ENCODE peak calls at places on chromosomes 3 and 15, in four cellular contexts. G is BJ, M is HL-60, E is kidney epithelial cell. W is an unnamed sample.

GRCh38 chr3:68880632-68881031 is 51.7 kb downstream of the TAFA4 start:
- DNase-seq in E (no peak), M (no peak), G (no peak), W (no peak)

GRCh38 chr3:32593903-32594525 is 23.4 kb upstream of the DYNC1LI1 start:
- DNase-seq in E (no peak), G (no peak), M (no peak), W (no peak)

GRCh38 chr15:91021516-91022074 is 799 bp downstream of the VPS33B start:
- DNase-seq in M (no peak), G (no peak), E (no peak), W (no peak)

GRCh38 chr3:129626744-129627349 is 20.4 kb upstream of the PLXND1 start:
- DNase-seq in E (no peak), G (no peak), M (peak; percentile 91), W (peak; percentile 49)

GRCh38 chr3:43036621-43037331 is 57.7 kb downstream of the GASK1A start:
- DNase-seq in E (no peak), G (no peak), M (no peak), W (no peak)

GRCh38 chr3:182388506-182388905 is 404.8 kb upstream of the ATP11B start:
- DNase-seq in G (no peak), E (no peak), M (no peak), W (no peak)

GRCh38 chr3:124032351-124032880 is 40.5 kb upstream of the ROPN1 start:
- DNase-seq in G (no peak), E (no peak), M (no peak), W (no peak)

GRCh38 chr3:126612464-126613205 is 42.3 kb downstream of the TXNRD3 start:
- DNase-seq in M (no peak), E (no peak), G (no peak), W (no peak)

GRCh38 chr3:27607370-27607769 is 114.8 kb downstream of the EOMES start:
- DNase-seq in G (no peak), M (no peak), E (no peak), W (no peak)

GRCh38 chr3:65667963-65668362 is 370.8 kb downstream of the MAGI1 start:
- DNase-seq in M (no peak), E (no peak), G (no peak), W (no peak)

GRCh38 chr3:189099031-189099471 is 72.7 kb upstream of the TPRG1 start:
- DNase-seq in G (no peak), M (no peak), E (no peak), W (no peak)

GRCh38 chr15:36362508-36362907 is 216.9 kb upstream of the CDIN1 start:
- DNase-seq in E (no peak), M (no peak), G (no peak), W (no peak)

GRCh38 chr3:128281461-128282367 is 128.4 kb downstream of the EEFSEC start:
- DNase-seq in E (no peak), G (no peak), M (no peak), W (no peak)

GRCh38 chr3:23968467-23969184 is 23.5 kb downstream of the NR1D2 start:
- DNase-seq in E (no peak), G (no peak), M (no peak), W (no peak)

GRCh38 chr3:45870099-45870498 is 16.2 kb upstream of the CCR9 start:
- DNase-seq in M (no peak), G (no peak), E (no peak), W (no peak)

GRCh38 chr15:64019764-64020163 is 26.5 kb downstream of the DAPK2 start:
- DNase-seq in M (no peak), E (no peak), G (no peak), W (no peak)

GRCh38 chr3:141915016-141915415 is 38.6 kb downstream of the ATP1B3 start:
- DNase-seq in G (no peak), M (no peak), E (no peak), W (no peak)

GRCh38 chr15:63452552-63453136 is 51.7 kb upstream of the USP3 start:
- DNase-seq in M (no peak), G (no peak), E (no peak), W (no peak)

GRCh38 chr15:68383161-68384074 is 48.5 kb downstream of the ITGA11 start:
- DNase-seq in E (no peak), G (no peak), M (peak; percentile 51), W (peak; percentile 49)

GRCh38 chr3:170699158-170700053 is 113.5 kb upstream of the SLC7A14 start:
- DNase-seq in M (no peak), G (no peak), E (no peak), W (no peak)

GRCh38 chr15:45646220-45646619 is 11.4 kb downstream of the SQOR start:
- DNase-seq in E (no peak), G (no peak), M (no peak), W (no peak)

GRCh38 chr3:184372296-184372821 is 5.6 kb downstream of the THPO start:
- DNase-seq in E (no peak), M (no peak), G (no peak), W (no peak)

GRCh38 chr3:152146461-152146860 is 122.3 kb upstream of the MBNL1 start:
- DNase-seq in E (no peak), M (no peak), G (no peak), W (no peak)

DNA sequence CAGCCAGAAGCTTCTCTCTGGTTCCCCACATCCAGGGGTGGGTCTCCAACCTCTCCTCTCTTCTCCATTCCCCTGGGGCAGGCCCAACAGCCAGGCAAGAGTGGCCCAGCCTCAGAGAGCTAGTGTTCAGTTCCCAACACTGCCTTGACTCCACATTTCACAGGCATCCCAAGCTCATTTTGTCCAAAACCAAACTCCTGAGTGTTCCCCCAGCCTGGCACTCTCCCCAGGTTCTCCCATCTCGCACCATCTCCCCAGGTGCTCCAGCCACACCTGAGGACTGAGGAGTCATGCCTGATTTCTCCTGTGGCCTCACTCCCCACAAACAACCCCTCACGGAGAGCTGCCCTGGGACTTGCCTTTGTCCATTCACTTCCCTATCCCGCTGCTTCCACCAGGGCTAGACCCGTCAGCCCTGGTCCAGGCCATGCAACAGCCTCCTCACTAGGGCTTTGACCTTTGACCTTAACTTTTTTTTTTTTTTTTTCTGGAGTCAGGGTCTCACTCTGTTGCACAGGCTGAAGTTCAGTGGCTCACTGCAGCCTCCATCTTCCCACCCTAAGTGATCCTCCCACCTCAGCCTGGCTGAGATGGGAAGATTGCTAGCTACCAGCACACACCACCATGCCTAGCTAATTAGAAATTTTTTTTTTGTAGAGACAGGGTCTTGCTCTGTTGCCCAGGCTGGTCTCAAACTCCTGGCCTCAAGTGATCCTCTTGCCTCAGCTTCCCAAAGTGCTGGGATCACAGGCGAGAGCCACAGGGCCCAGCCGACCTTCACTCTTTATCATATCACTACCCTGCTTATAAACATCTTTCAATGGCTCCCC is 3.9 kb upstream of the CSK start:
- DNase-seq in E (no peak), M (no peak), G (no peak), W (no peak)
- H3K4me3 ChIP-seq in E (no peak overlapping the region), M (no peak overlapping the region), G (no peak overlapping the region), W (no peak overlapping the region)

GRCh38 chr15:65862682-65863081 is 6.6 kb upstream of the RAB11A start:
- DNase-seq in G (no peak), M (peak; percentile 76), E (no peak), W (peak; percentile 78)
- TF ChIP-seq CTCF in G (peak; percentile 41), M (peak; percentile 54), E (peak; percentile 45), W (peak; percentile 76)

GRCh38 chr3:143559291-143559690 is 289.0 kb downstream of the SLC9A9 start:
- DNase-seq in M (no peak), G (no peak), E (no peak), W (no peak)
- H3K4me3 ChIP-seq in M (no peak overlapping the region), G (no peak overlapping the region), E (no peak overlapping the region), W (no peak overlapping the region)

GRCh38 chr3:171792549-171792948 is 17.7 kb downstream of the PLD1 start:
- DNase-seq in G (no peak), E (no peak), M (no peak), W (no peak)

GRCh38 chr3:171797265-171797679 is 13.0 kb downstream of the PLD1 start:
- DNase-seq in M (no peak), E (no peak), G (no peak), W (no peak)

GRCh38 chr3:171799501-171799900 is 10.8 kb downstream of the PLD1 start:
- DNase-seq in M (no peak), E (no peak), G (no peak), W (no peak)

GRCh38 chr3:171797873-171798272 is 12.4 kb downstream of the PLD1 start:
- DNase-seq in E (no peak), G (no peak), M (no peak), W (no peak)

DNA sequence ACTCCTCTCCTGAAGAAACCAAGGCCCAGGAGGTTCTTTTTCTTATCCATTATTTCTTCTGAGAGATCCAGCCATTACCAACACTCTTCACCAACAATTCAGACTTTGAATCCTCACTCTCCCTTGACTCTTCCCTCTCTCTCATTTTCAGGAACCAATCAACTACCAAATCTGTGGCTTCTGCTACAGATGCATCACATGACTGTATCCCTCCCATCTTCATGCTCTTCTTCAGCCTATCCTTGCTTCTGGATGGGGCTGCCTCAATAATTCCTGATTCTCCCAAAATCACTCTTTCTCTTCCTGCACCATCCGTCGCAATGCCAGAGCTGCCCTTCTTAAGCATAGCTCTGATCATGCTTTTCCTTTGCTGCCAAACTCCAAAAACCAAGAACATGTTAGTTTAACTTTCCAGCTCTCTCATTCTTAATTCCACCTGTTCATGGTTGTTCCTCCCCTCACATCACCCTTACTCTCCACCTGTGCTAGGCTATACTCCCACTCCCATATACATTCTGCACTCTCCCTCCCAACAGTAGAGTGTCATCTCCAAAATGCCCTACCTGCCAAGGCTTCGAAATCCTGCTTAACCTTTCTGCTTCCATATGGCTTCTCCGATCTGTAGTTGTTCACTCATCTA is 13.5 kb downstream of the PLD1 start:
- DNase-seq in G (no peak), M (no peak), E (no peak), W (no peak)
- TF ChIP-seq CTCF in G (no peak), M (no peak), E (no peak), W (no peak)

DNA sequence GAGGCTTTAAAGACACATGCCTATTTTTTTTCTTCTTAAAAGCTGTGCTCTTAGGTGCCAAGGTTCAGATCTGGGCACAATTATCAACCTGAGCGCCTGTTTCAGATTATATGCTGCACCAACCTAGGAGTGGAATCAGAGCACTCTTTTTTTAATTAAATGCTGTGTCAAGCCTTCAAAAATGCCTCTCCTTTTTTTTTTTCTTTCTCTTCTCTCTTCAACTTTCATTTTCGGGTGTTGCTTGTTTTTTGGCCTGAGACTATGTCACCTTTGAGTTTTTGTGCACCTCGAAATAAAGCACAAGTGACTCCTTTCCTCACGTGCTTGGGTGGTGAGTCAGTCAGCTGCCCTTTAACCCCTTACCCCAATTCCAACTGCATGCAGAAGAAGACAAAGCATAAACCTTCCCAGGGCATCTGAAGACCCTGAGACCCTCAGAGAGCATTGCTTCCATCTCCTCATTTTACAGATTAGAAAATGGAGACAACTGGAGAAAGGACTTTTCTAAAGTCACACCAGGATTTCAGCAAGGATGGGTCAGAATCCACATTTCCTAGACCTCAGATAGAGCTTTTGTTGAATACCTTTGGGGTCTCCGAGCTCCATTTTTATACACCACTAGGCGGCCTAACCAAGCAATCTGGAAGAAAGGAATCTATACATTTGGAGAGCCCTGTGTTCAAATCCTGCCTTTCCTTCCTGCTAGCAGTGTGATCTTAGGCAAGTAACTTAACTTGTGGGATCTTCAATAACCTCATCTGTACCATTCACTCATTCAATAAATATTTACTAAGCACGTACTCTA is 631 bp upstream of the PRICKLE2 start:
- DNase-seq in E (no peak), M (no peak), G (no peak), W (no peak)
- H3K4me3 ChIP-seq in E (no peak overlapping the region), M (no peak overlapping the region), G (peak overlapping the region; percentile 44), W (peak overlapping the region; percentile 29)

W was measured in HFF-Myc.